ENCODE peak calls at places on chromosomes 5 and 9, in nine cellular contexts. One of them, this sample, is unnamed.

GRCh38 chr9:84966876-84967830 is 297.6 kb downstream of the NTRK2 start:
- DNase-seq in colonic mucosa: no peak
- DNase-seq in ascending aorta: no peak
- DNase-seq in endothelial cell: peak
- DNase-seq in spleen: no peak
- DNase-seq in B cell: no peak
- DNase-seq in fibroblast of the aortic adventitia: no peak
- DNase-seq in endodermal cell: peak
- DNase-seq in A549: no peak
- DNase-seq in this sample: no peak

GRCh38 chr5:115209279-115209678 is 39.6 kb upstream of the TRIM36 start:
- DNase-seq in fibroblast of the aortic adventitia: no peak
- DNase-seq in B cell: peak
- DNase-seq in ascending aorta: no peak
- DNase-seq in endothelial cell: no peak
- DNase-seq in A549: no peak
- DNase-seq in colonic mucosa: no peak
- DNase-seq in endodermal cell: no peak
- DNase-seq in spleen: no peak
- DNase-seq in this sample: peak

GRCh38 chr9:16112116-16112515 is 559.3 kb downstream of the CCDC171 start:
- DNase-seq in spleen: no peak
- DNase-seq in fibroblast of the aortic adventitia: no peak
- DNase-seq in A549: no peak
- DNase-seq in colonic mucosa: no peak
- DNase-seq in endothelial cell: no peak
- DNase-seq in ascending aorta: no peak
- DNase-seq in B cell: no peak
- DNase-seq in endodermal cell: peak
- DNase-seq in this sample: no peak

GRCh38 chr9:18061856-18062255 is 412.1 kb upstream of the ADAMTSL1 start:
- DNase-seq in colonic mucosa: no peak
- DNase-seq in endothelial cell: no peak
- DNase-seq in A549: no peak
- DNase-seq in B cell: no peak
- DNase-seq in ascending aorta: no peak
- DNase-seq in endodermal cell: no peak
- DNase-seq in spleen: no peak
- DNase-seq in fibroblast of the aortic adventitia: no peak
- DNase-seq in this sample: no peak

GRCh38 chr9:120014751-120015235 is 565.2 kb downstream of the CDK5RAP2 start:
- DNase-seq in endodermal cell: no peak
- DNase-seq in colonic mucosa: no peak
- DNase-seq in B cell: no peak
- DNase-seq in fibroblast of the aortic adventitia: no peak
- DNase-seq in ascending aorta: no peak
- DNase-seq in A549: no peak
- DNase-seq in endothelial cell: no peak
- DNase-seq in spleen: no peak
- DNase-seq in this sample: no peak

GRCh38 chr5:73780297-73781080 is 154.5 kb downstream of the ARHGEF28 start:
- DNase-seq in ascending aorta: no peak
- DNase-seq in A549: no peak
- DNase-seq in colonic mucosa: peak
- DNase-seq in endothelial cell: no peak
- DNase-seq in spleen: no peak
- DNase-seq in endodermal cell: no peak
- DNase-seq in fibroblast of the aortic adventitia: peak
- DNase-seq in B cell: no peak
- DNase-seq in this sample: no peak

GRCh38 chr9:94867842-94868312 is 141.4 kb downstream of the AOPEP start:
- DNase-seq in ascending aorta: no peak
- DNase-seq in colonic mucosa: no peak
- DNase-seq in B cell: no peak
- DNase-seq in fibroblast of the aortic adventitia: peak
- DNase-seq in spleen: no peak
- DNase-seq in endodermal cell: no peak
- DNase-seq in endothelial cell: no peak
- DNase-seq in A549: peak
- DNase-seq in this sample: no peak

GRCh38 chr9:36714161-36714560 is 141.5 kb downstream of the MELK start:
- DNase-seq in spleen: no peak
- DNase-seq in endodermal cell: no peak
- DNase-seq in ascending aorta: no peak
- DNase-seq in fibroblast of the aortic adventitia: no peak
- DNase-seq in B cell: no peak
- DNase-seq in A549: no peak
- DNase-seq in endothelial cell: no peak
- DNase-seq in colonic mucosa: no peak
- DNase-seq in this sample: no peak

GRCh38 chr5:159601216-159601615 is 270.9 kb upstream of the IL12B start:
- DNase-seq in fibroblast of the aortic adventitia: no peak
- DNase-seq in endodermal cell: no peak
- DNase-seq in A549: no peak
- DNase-seq in endothelial cell: no peak
- DNase-seq in B cell: no peak
- DNase-seq in spleen: no peak
- DNase-seq in colonic mucosa: no peak
- DNase-seq in ascending aorta: no peak
- DNase-seq in this sample: no peak

GRCh38 chr5:11822598-11822997 is 81.6 kb downstream of the CTNND2 start:
- DNase-seq in endodermal cell: no peak
- DNase-seq in spleen: no peak
- DNase-seq in A549: no peak
- DNase-seq in endothelial cell: no peak
- DNase-seq in B cell: no peak
- DNase-seq in ascending aorta: no peak
- DNase-seq in fibroblast of the aortic adventitia: no peak
- DNase-seq in colonic mucosa: no peak
- DNase-seq in this sample: no peak

GRCh38 chr5:35659556-35659955 is 41.9 kb downstream of the SPEF2 start:
- DNase-seq in ascending aorta: no peak
- DNase-seq in A549: no peak
- DNase-seq in B cell: no peak
- DNase-seq in endothelial cell: no peak
- DNase-seq in endodermal cell: no peak
- DNase-seq in spleen: no peak
- DNase-seq in fibroblast of the aortic adventitia: no peak
- DNase-seq in colonic mucosa: no peak
- DNase-seq in this sample: no peak

GRCh38 chr5:3035452-3035851 is 284.0 kb upstream of the IRX2 start:
- DNase-seq in A549: no peak
- DNase-seq in colonic mucosa: no peak
- DNase-seq in fibroblast of the aortic adventitia: no peak
- DNase-seq in ascending aorta: no peak
- DNase-seq in endodermal cell: peak
- DNase-seq in endothelial cell: no peak
- DNase-seq in spleen: peak
- DNase-seq in B cell: no peak
- DNase-seq in this sample: no peak

GRCh38 chr5:1526151-1526631 is 2.4 kb upstream of the LPCAT1 start:
- DNase-seq in endodermal cell: peak
- DNase-seq in A549: no peak
- DNase-seq in spleen: peak
- DNase-seq in ascending aorta: no peak
- DNase-seq in colonic mucosa: no peak
- DNase-seq in B cell: peak
- DNase-seq in fibroblast of the aortic adventitia: no peak
- DNase-seq in endothelial cell: no peak
- DNase-seq in this sample: no peak

GRCh38 chr9:104256031-104256709 is 162.1 kb downstream of the SMC2 start:
- DNase-seq in spleen: no peak
- DNase-seq in ascending aorta: no peak
- DNase-seq in endodermal cell: no peak
- DNase-seq in colonic mucosa: no peak
- DNase-seq in endothelial cell: no peak
- DNase-seq in B cell: no peak
- DNase-seq in fibroblast of the aortic adventitia: no peak
- DNase-seq in A549: no peak
- DNase-seq in this sample: no peak

GRCh38 chr9:111959468-111959941 is 62.9 kb downstream of the UGCG start:
- DNase-seq in colonic mucosa: peak
- DNase-seq in fibroblast of the aortic adventitia: peak
- DNase-seq in ascending aorta: no peak
- DNase-seq in endodermal cell: no peak
- DNase-seq in spleen: no peak
- DNase-seq in endothelial cell: no peak
- DNase-seq in A549: peak
- DNase-seq in B cell: no peak
- DNase-seq in this sample: peak

DNA sequence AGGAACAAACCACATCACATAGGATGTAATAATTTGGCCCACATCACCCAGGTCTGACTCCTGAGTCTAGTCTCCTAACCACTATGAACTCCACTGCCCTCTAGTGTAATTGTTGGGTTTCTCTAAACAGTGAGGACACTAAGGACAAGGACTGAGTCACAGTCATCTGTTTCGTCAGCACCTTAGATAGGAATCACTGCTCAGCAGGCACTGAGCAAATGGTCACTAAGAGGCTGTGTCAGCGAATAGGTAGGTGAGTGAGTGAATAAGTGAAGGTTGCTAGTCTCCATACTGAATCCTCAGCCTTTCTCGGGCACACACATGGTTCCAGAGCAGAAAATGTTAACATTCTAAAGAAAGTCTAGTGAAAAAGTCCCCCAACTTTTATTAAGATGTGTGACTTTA is 278.6 kb downstream of the SPOCK1 start:
- DNase-seq in endodermal cell: peak
- DNase-seq in A549: peak
- DNase-seq in colonic mucosa: no peak
- DNase-seq in B cell: no peak
- DNase-seq in fibroblast of the aortic adventitia: peak
- DNase-seq in spleen: no peak
- DNase-seq in endothelial cell: peak
- DNase-seq in ascending aorta: no peak
- DNase-seq in this sample: no peak
- TF ChIP-seq CTCF in endodermal cell: peak
- TF ChIP-seq CTCF in A549: peak
- TF ChIP-seq CTCF in colonic mucosa: no peak
- TF ChIP-seq CTCF in B cell: no peak
- TF ChIP-seq CTCF in fibroblast of the aortic adventitia: peak
- TF ChIP-seq CTCF in spleen: no peak
- TF ChIP-seq CTCF in endothelial cell: peak
- TF ChIP-seq CTCF in ascending aorta: peak
- TF ChIP-seq CTCF in this sample: peak

DNA sequence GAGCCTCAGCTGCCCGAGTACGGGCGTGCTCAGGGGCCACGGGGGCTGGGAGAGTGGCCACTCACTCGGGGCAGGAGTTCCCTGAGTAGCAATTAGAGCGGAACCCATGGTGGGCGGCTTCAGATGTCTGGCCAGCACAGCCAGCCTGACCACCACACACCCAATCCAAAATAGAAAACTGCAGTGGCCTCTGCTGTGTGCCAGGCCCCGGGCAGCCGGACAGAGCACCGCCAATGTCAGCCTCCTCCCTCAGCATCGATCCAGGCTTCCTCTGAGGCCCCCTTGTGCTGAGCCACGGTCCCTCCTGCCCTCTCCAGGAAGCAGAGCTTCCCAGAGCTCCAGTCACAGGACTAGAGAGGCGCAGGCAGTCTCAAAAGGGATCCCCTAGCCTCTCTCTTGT is 2.7 kb downstream of the ADAMTS2 start:
- DNase-seq in ascending aorta: no peak
- DNase-seq in fibroblast of the aortic adventitia: peak
- DNase-seq in colonic mucosa: no peak
- DNase-seq in endothelial cell: peak
- DNase-seq in A549: no peak
- DNase-seq in endodermal cell: no peak
- DNase-seq in spleen: peak
- DNase-seq in B cell: no peak
- DNase-seq in this sample: peak
- TF ChIP-seq CTCF in ascending aorta: no peak
- TF ChIP-seq CTCF in fibroblast of the aortic adventitia: peak
- TF ChIP-seq CTCF in colonic mucosa: no peak
- TF ChIP-seq CTCF in endothelial cell: no peak
- TF ChIP-seq CTCF in A549: no peak
- TF ChIP-seq CTCF in endodermal cell: peak
- TF ChIP-seq CTCF in spleen: no peak
- TF ChIP-seq CTCF in B cell: no peak
- TF ChIP-seq CTCF in this sample: peak

GRCh38 chr9:121217609-121218292 is 16.1 kb upstream of the RAB14 start:
- DNase-seq in spleen: no peak
- DNase-seq in B cell: no peak
- DNase-seq in fibroblast of the aortic adventitia: peak
- DNase-seq in endodermal cell: no peak
- DNase-seq in ascending aorta: no peak
- DNase-seq in endothelial cell: no peak
- DNase-seq in colonic mucosa: no peak
- DNase-seq in A549: no peak
- DNase-seq in this sample: no peak
- TF ChIP-seq CTCF in spleen: no peak
- TF ChIP-seq CTCF in B cell: no peak
- TF ChIP-seq CTCF in fibroblast of the aortic adventitia: no peak
- TF ChIP-seq CTCF in endodermal cell: no peak
- TF ChIP-seq CTCF in ascending aorta: no peak
- TF ChIP-seq CTCF in endothelial cell: no peak
- TF ChIP-seq CTCF in colonic mucosa: no peak
- TF ChIP-seq CTCF in A549: no peak
- TF ChIP-seq CTCF in this sample: no peak

GRCh38 chr9:135381911-135382310 is 97.7 kb upstream of the PPP1R26 start:
- DNase-seq in colonic mucosa: no peak
- DNase-seq in spleen: no peak
- DNase-seq in ascending aorta: no peak
- DNase-seq in endothelial cell: no peak
- DNase-seq in B cell: no peak
- DNase-seq in endodermal cell: no peak
- DNase-seq in fibroblast of the aortic adventitia: no peak
- DNase-seq in A549: no peak
- DNase-seq in this sample: peak
- TF ChIP-seq CTCF in colonic mucosa: no peak
- TF ChIP-seq CTCF in spleen: no peak
- TF ChIP-seq CTCF in ascending aorta: no peak
- TF ChIP-seq CTCF in endothelial cell: no peak
- TF ChIP-seq CTCF in B cell: no peak
- TF ChIP-seq CTCF in endodermal cell: no peak
- TF ChIP-seq CTCF in fibroblast of the aortic adventitia: no peak
- TF ChIP-seq CTCF in A549: no peak
- TF ChIP-seq CTCF in this sample: no peak

This sample was measured in left lung.